ENCODE peak calls at places on chromosomes 16 and 17, in five cellular contexts. One of them, this sample, is unnamed.

GRCh38 chr17:64358261-64358788 is 32.3 kb downstream of the PECAM1 start:
- DNase-seq in NCI-H1092: peak
- DNase-seq in AG08396: no peak
- DNase-seq in neural crest cell: no peak
- DNase-seq in mammary epithelial cell: no peak
- DNase-seq in this sample: peak

GRCh38 chr16:3785413-3785812 is 68.1 kb upstream of the TRAP1 start:
- DNase-seq in neural crest cell: no peak
- DNase-seq in NCI-H1092: no peak
- DNase-seq in mammary epithelial cell: no peak
- DNase-seq in AG08396: no peak
- DNase-seq in this sample: no peak

GRCh38 chr16:84927621-84928591 is 83.4 kb downstream of the ZDHHC7 start:
- DNase-seq in neural crest cell: no peak
- DNase-seq in mammary epithelial cell: no peak
- DNase-seq in AG08396: no peak
- DNase-seq in NCI-H1092: no peak
- DNase-seq in this sample: no peak

GRCh38 chr17:57480438-57481196 is 224.3 kb downstream of the MSI2 start:
- DNase-seq in NCI-H1092: no peak
- DNase-seq in AG08396: peak
- DNase-seq in mammary epithelial cell: peak
- DNase-seq in neural crest cell: no peak
- DNase-seq in this sample: peak

GRCh38 chr17:1423456-1424135 is 23.6 kb upstream of the YWHAE start:
- DNase-seq in NCI-H1092: no peak
- DNase-seq in AG08396: no peak
- DNase-seq in neural crest cell: no peak
- DNase-seq in mammary epithelial cell: no peak
- DNase-seq in this sample: no peak

GRCh38 chr17:3891626-3892094 is 1.2 kb downstream of the CAMKK1 start:
- DNase-seq in AG08396: no peak
- DNase-seq in neural crest cell: no peak
- DNase-seq in mammary epithelial cell: no peak
- DNase-seq in NCI-H1092: no peak
- DNase-seq in this sample: no peak

GRCh38 chr16:75402821-75403475 is 30.4 kb downstream of the CFDP1 start:
- DNase-seq in mammary epithelial cell: peak
- DNase-seq in AG08396: no peak
- DNase-seq in NCI-H1092: peak
- DNase-seq in neural crest cell: no peak
- DNase-seq in this sample: peak

GRCh38 chr17:67608691-67609090 is 109.0 kb upstream of the NOL11 start:
- DNase-seq in NCI-H1092: no peak
- DNase-seq in AG08396: peak
- DNase-seq in mammary epithelial cell: peak
- DNase-seq in neural crest cell: no peak
- DNase-seq in this sample: peak

GRCh38 chr16:30395992-30396560 is 856 bp downstream of the ZNF48 start:
- DNase-seq in AG08396: no peak
- DNase-seq in mammary epithelial cell: no peak
- DNase-seq in NCI-H1092: no peak
- DNase-seq in neural crest cell: no peak
- DNase-seq in this sample: peak

GRCh38 chr17:57305918-57306317 is 49.6 kb downstream of the MSI2 start:
- DNase-seq in NCI-H1092: no peak
- DNase-seq in AG08396: no peak
- DNase-seq in neural crest cell: no peak
- DNase-seq in mammary epithelial cell: no peak
- DNase-seq in this sample: no peak

GRCh38 chr17:63675607-63676539 is 24.1 kb downstream of the LIMD2 start:
- DNase-seq in neural crest cell: no peak
- DNase-seq in AG08396: peak
- DNase-seq in NCI-H1092: no peak
- DNase-seq in mammary epithelial cell: peak
- DNase-seq in this sample: peak

GRCh38 chr17:76370261-76370993 is 14.0 kb upstream of the SPHK1 start:
- DNase-seq in NCI-H1092: no peak
- DNase-seq in AG08396: peak
- DNase-seq in mammary epithelial cell: peak
- DNase-seq in neural crest cell: no peak
- DNase-seq in this sample: peak

GRCh38 chr16:49928176-49928892 is 72.4 kb upstream of the ZNF423 start:
- DNase-seq in mammary epithelial cell: no peak
- DNase-seq in NCI-H1092: no peak
- DNase-seq in neural crest cell: no peak
- DNase-seq in AG08396: no peak
- DNase-seq in this sample: no peak

GRCh38 chr16:17817260-17817659 is 346.5 kb upstream of the XYLT1 start:
- DNase-seq in AG08396: no peak
- DNase-seq in neural crest cell: no peak
- DNase-seq in mammary epithelial cell: no peak
- DNase-seq in NCI-H1092: no peak
- DNase-seq in this sample: no peak

GRCh38 chr16:2514333-2515179 is 804 bp downstream of the ATP6V0C start:
- DNase-seq in neural crest cell: no peak
- DNase-seq in mammary epithelial cell: no peak
- DNase-seq in AG08396: peak
- DNase-seq in NCI-H1092: no peak
- DNase-seq in this sample: no peak

GRCh38 chr16:56576585-56577299 is 11.9 kb downstream of the MT4 start:
- DNase-seq in NCI-H1092: peak
- DNase-seq in AG08396: peak
- DNase-seq in neural crest cell: peak
- DNase-seq in mammary epithelial cell: peak
- DNase-seq in this sample: peak

GRCh38 chr17:8940866-8941471 is 24.5 kb downstream of the PIK3R5 start:
- DNase-seq in AG08396: no peak
- DNase-seq in NCI-H1092: no peak
- DNase-seq in mammary epithelial cell: no peak
- DNase-seq in neural crest cell: no peak
- DNase-seq in this sample: no peak

GRCh38 chr17:12590417-12590816 is 75.3 kb upstream of the MYOCD start:
- DNase-seq in NCI-H1092: no peak
- DNase-seq in mammary epithelial cell: no peak
- DNase-seq in AG08396: no peak
- DNase-seq in neural crest cell: no peak
- DNase-seq in this sample: no peak

GRCh38 chr17:30913955-30914354 is 7.8 kb upstream of the ADAP2 start:
- DNase-seq in mammary epithelial cell: no peak
- DNase-seq in AG08396: no peak
- DNase-seq in neural crest cell: no peak
- DNase-seq in NCI-H1092: no peak
- DNase-seq in this sample: no peak

GRCh38 chr17:74744714-74745547 is 3.5 kb upstream of the NHERF1 start:
- DNase-seq in neural crest cell: peak
- DNase-seq in AG08396: peak
- DNase-seq in mammary epithelial cell: peak
- DNase-seq in NCI-H1092: peak
- DNase-seq in this sample: peak

GRCh38 chr16:4003576-4003975 is 112.7 kb downstream of the ADCY9 start:
- DNase-seq in AG08396: no peak
- DNase-seq in neural crest cell: no peak
- DNase-seq in NCI-H1092: no peak
- DNase-seq in mammary epithelial cell: no peak
- DNase-seq in this sample: no peak

GRCh38 chr17:35235917-35236316 is 7.0 kb upstream of the SLFN5 start:
- DNase-seq in neural crest cell: no peak
- DNase-seq in NCI-H1092: no peak
- DNase-seq in mammary epithelial cell: no peak
- DNase-seq in AG08396: no peak
- DNase-seq in this sample: no peak

This sample was measured in RPMI7951.